ENCODE peak calls at places on chromosomes 3 and 15, in seven cellular contexts. Q is ovary, E is HCT116, G is uterus, U is transverse colon, M is stomach, T is adrenal gland. H is an unnamed sample.

GRCh38 chr15:27487846-27488245 is 516.9 kb downstream of the GABRG3 start:
- DNase-seq in Q (no peak), E (no peak), G (no peak), U (no peak), M (no peak), T (no peak), H (no peak)

GRCh38 chr3:72594615-72595215 is 253.5 kb downstream of the SHQ1 start:
- DNase-seq in Q (no peak), E (no peak), G (no peak), U (no peak), M (no peak), T (no peak), H (no peak)

GRCh38 chr3:71930056-71930991 is 145.4 kb upstream of the PROK2 start:
- DNase-seq in Q (no peak), E (peak; percentile 23), G (peak; percentile 36), U (no peak), M (no peak), T (peak; percentile 53), H (no peak)

GRCh38 chr15:72312605-72313447 is 7.1 kb downstream of the CELF6 start:
- DNase-seq in Q (no peak), E (peak; percentile 63), G (peak; percentile 30), U (peak; percentile 57), M (peak; percentile 61), T (peak; percentile 86), H (peak; percentile 79)

GRCh38 chr3:43105224-43105596 is 669 bp downstream of the POMGNT2 start:
- DNase-seq in Q (peak; percentile 66), E (no peak), G (no peak), U (no peak), M (no peak), T (no peak), H (peak; percentile 19)

GRCh38 chr3:130679218-130679617 is 67.4 kb downstream of the PIK3R4 start:
- DNase-seq in Q (no peak), E (no peak), G (no peak), U (no peak), M (no peak), T (no peak), H (no peak)

GRCh38 chr3:179410317-179410716 is 41.0 kb downstream of the GNB4 start:
- DNase-seq in Q (no peak), E (no peak), G (no peak), U (no peak), M (no peak), T (no peak), H (no peak)

GRCh38 chr3:112101946-112102345 is 15.8 kb downstream of the C3orf52 start:
- DNase-seq in Q (no peak), E (no peak), G (no peak), U (no peak), M (no peak), T (no peak), H (no peak)

GRCh38 chr3:149487598-149488197 is 13.2 kb downstream of the TM4SF4 start:
- DNase-seq in Q (no peak), E (peak; percentile 61), G (no peak), U (peak; percentile 15), M (no peak), T (no peak), H (no peak)

GRCh38 chr15:93063292-93063671 is 25.7 kb downstream of the RGMA start:
- DNase-seq in Q (no peak), E (no peak), G (no peak), U (no peak), M (no peak), T (no peak), H (no peak)

GRCh38 chr15:100114526-100114925 is 227.2 kb downstream of the ADAMTS17 start:
- DNase-seq in Q (no peak), E (no peak), G (no peak), U (no peak), M (no peak), T (peak; percentile 21), H (no peak)

GRCh38 chr3:172383306-172383796 is 64.9 kb downstream of the GHSR start:
- DNase-seq in Q (no peak), E (no peak), G (no peak), U (no peak), M (no peak), T (no peak), H (no peak)

GRCh38 chr3:10518506-10519150 is 13.2 kb upstream of the ATP2B2 start:
- DNase-seq in Q (peak; percentile 9), E (no peak), G (peak; percentile 13), U (no peak), M (peak; percentile 16), T (peak; percentile 31), H (no peak)

DNA sequence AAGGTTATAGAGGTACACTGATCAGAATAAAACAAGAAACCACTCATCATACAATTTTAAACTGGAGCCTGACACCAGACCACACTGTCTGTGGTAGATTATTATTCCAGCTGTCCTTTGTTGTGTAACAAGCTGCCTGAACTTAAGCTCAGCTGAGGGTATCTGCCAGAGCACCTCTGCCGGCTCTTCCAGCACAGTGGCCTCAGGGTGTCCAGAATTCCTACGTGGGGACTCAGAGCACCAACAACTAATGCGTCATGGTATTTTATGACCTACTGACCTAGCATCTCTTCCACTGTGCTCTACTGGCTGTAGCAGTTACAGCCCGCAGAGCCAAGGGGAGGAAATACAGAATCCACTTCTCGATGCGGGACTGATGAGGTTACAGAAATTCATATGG is 15.6 kb upstream of the RAF1 start:
- DNase-seq in Q (no peak), E (no peak), G (no peak), U (no peak), M (no peak), T (no peak), H (no peak)
- TF ChIP-seq POLR2A in Q (no peak), E (no peak), G (no peak), U (no peak), M (no peak), T (no peak), H (no peak)

GRCh38 chr15:75674366-75674765 is 26.7 kb downstream of the SNX33 start:
- DNase-seq in Q (no peak), E (no peak), G (no peak), U (no peak), M (no peak), T (no peak), H (no peak)

GRCh38 chr15:75671684-75672083 is 24.0 kb downstream of the SNX33 start:
- DNase-seq in Q (no peak), E (no peak), G (no peak), U (no peak), M (no peak), T (no peak), H (no peak)

GRCh38 chr15:75672111-75672602 is 24.4 kb downstream of the SNX33 start:
- DNase-seq in Q (no peak), E (no peak), G (no peak), U (no peak), M (no peak), T (no peak), H (no peak)

GRCh38 chr15:75673426-75674247 is 25.9 kb downstream of the SNX33 start:
- DNase-seq in Q (peak; percentile 86), E (no peak), G (peak; percentile 91), U (peak; percentile 65), M (peak; percentile 43), T (peak; percentile 43), H (peak; percentile 83)

DNA sequence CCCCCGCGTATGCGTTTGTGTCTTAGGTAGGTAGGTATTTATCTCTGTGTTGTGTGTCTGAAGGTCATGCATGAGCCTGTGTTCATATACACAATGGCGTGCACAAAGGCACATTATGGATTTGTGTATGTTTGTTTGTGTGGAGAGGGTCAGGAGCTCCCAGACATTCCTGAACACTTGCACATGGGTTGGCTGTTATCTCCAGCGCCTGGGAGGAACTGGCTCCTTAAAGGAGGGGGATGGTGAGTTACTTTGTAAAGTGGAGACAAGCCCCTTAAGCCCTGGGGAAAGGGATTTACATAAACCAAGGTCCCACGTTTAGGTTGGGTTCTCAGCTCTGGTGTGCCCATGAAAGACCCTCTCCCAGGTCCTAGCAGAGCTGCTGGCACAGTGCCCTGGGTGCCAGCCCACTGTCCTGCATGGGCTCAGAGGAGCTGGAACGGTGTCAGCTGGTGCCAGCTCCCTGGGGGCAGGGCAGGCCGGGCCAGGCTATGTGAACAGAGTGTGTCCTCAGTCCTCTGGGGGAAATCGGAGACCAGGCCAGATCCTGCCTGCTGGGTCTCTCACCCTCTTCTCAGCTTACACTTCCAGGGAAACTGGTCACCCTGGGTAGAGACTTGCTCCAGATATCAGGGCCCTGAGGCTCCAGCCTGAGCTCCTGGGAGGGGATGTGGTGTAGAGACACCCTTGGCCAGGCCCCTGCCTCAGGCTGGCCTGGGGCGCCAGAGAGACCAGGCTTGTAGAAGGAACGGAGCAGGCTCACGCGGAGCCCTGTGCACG is 25.1 kb downstream of the SNX33 start:
- DNase-seq in Q (peak; percentile 63), E (no peak), G (no peak), U (no peak), M (peak; percentile 62), T (no peak), H (peak; percentile 32)
- H3K4me1 ChIP-seq in Q (peaks cover 17% of the 10 kb centered on the region), E (peaks cover 62% of the 10 kb centered on the region), G (peaks cover 4% of the 10 kb centered on the region), U (peaks cover 9% of the 10 kb centered on the region), M (peaks cover 20% of the 10 kb centered on the region), T (peaks cover 8% of the 10 kb centered on the region), H (peaks cover 27% of the 10 kb centered on the region)

GRCh38 chr3:49028298-49028672 is 913 bp downstream of the IMPDH2 start:
- DNase-seq in Q (peak; percentile 31), E (no peak), G (no peak), U (no peak), M (no peak), T (no peak), H (no peak)
- TF ChIP-seq POLR2A in Q (no peak), E (peak; percentile 30), G (no peak), U (no peak), M (no peak), T (no peak), H (no peak)

GRCh38 chr3:69097407-69098086 is 12.8 kb downstream of the ARL6IP5 start:
- DNase-seq in Q (no peak), E (no peak), G (no peak), U (no peak), M (no peak), T (no peak), H (no peak)
- H3K4me1 ChIP-seq in Q (peaks cover 10% of the 10 kb centered on the region), E (no peaks in the 10 kb centered on the region), G (peaks cover 5% of the 10 kb centered on the region), U (peaks cover 15% of the 10 kb centered on the region), M (peaks cover 33% of the 10 kb centered on the region), T (peaks cover 65% of the 10 kb centered on the region), H (peaks cover 19% of the 10 kb centered on the region)

GRCh38 chr15:85750807-85751730 is 43.7 kb downstream of the KLHL25 start:
- DNase-seq in Q (no peak), E (no peak), G (peak; percentile 60), U (no peak), M (peak; percentile 24), T (peak; percentile 19), H (no peak)
- TF ChIP-seq POLR2A in Q (peak; percentile 10), E (no peak), G (no peak), U (no peak), M (no peak), T (no peak), H (no peak)

GRCh38 chr3:58044656-58045055 is 36.4 kb downstream of the FLNB start:
- DNase-seq in Q (no peak), E (no peak), G (no peak), U (no peak), M (no peak), T (peak; percentile 51), H (no peak)
- H3K4me1 ChIP-seq in Q (peaks cover 19% of the 10 kb centered on the region), E (peaks cover 89% of the 10 kb centered on the region), G (no peaks in the 10 kb centered on the region), U (peaks cover 38% of the 10 kb centered on the region), M (peaks cover 51% of the 10 kb centered on the region), T (peaks cover 57% of the 10 kb centered on the region), H (peaks cover 38% of the 10 kb centered on the region)

H was measured in testis.